ENCODE peak calls at places on chromosomes 12 and 14, in nine cellular contexts. D, J, M, T, A, N, S, Y and B are unnamed samples.

GRCh38 chr12:113348849-113349536 is 9.4 kb upstream of the PLBD2 start:
- DNase-seq in D (peak; percentile 48), J (no peak), M (no peak), T (no peak), A (no peak), N (peak; percentile 75), S (no peak), Y (no peak), B (no peak)

GRCh38 chr12:48038085-48038484 is 33.8 kb upstream of the COL2A1 start:
- DNase-seq in D (no peak), J (no peak), M (no peak), T (no peak), A (no peak), N (no peak), S (no peak), Y (no peak), B (no peak)

GRCh38 chr14:50340945-50341344 is 28.8 kb downstream of the DMAC2L start:
- DNase-seq in D (no peak), J (no peak), M (no peak), T (no peak), A (no peak), N (peak; percentile 33), S (no peak), Y (no peak), B (peak; percentile 44)

GRCh38 chr12:43309845-43310405 is 242.1 kb downstream of the ADAMTS20 start:
- DNase-seq in D (no peak), J (no peak), M (no peak), T (no peak), A (no peak), N (no peak), S (no peak), Y (no peak), B (no peak)

GRCh38 chr12:7915911-7916403 is 20.0 kb downstream of the SLC2A3 start:
- DNase-seq in D (no peak), J (no peak), M (no peak), T (no peak), A (no peak), N (peak; percentile 66), S (no peak), Y (no peak), B (no peak)

GRCh38 chr14:77044776-77045569 is 16.5 kb upstream of the IRF2BPL start:
- DNase-seq in D (peak; percentile 82), J (no peak), M (no peak), T (no peak), A (no peak), N (peak; percentile 59), S (no peak), Y (no peak), B (no peak)

GRCh38 chr12:105418232-105418631 is 87.7 kb downstream of the C12orf75 start:
- DNase-seq in D (no peak), J (no peak), M (no peak), T (no peak), A (no peak), N (peak; percentile 82), S (no peak), Y (no peak), B (no peak)

GRCh38 chr14:48967419-48967818 is 618.8 kb downstream of the RPS29 start:
- DNase-seq in D (no peak), J (no peak), M (no peak), T (no peak), A (no peak), N (no peak), S (no peak), Y (no peak), B (no peak)

GRCh38 chr12:50555471-50555885 is 50.7 kb downstream of the DIP2B start:
- DNase-seq in D (no peak), J (no peak), M (no peak), T (no peak), A (no peak), N (peak; percentile 68), S (no peak), Y (peak; percentile 34), B (no peak)

GRCh38 chr12:71449373-71450070 is 9.9 kb downstream of the LGR5 start:
- DNase-seq in D (no peak), J (no peak), M (no peak), T (no peak), A (no peak), N (no peak), S (no peak), Y (no peak), B (no peak)

GRCh38 chr12:12922191-12922616 is 29.8 kb downstream of the GPRC5D start:
- DNase-seq in D (no peak), J (no peak), M (no peak), T (no peak), A (no peak), N (no peak), S (peak; percentile 56), Y (no peak), B (no peak)

GRCh38 chr14:73180385-73180805 is 44.1 kb downstream of the PSEN1 start:
- DNase-seq in D (no peak), J (no peak), M (no peak), T (no peak), A (no peak), N (no peak), S (no peak), Y (no peak), B (no peak)

GRCh38 chr14:32560213-32560857 is 231.2 kb downstream of the AKAP6 start:
- DNase-seq in D (peak; percentile 40), J (peak; percentile 71), M (no peak), T (no peak), A (peak; percentile 41), N (peak; percentile 85), S (no peak), Y (peak; percentile 56), B (peak; percentile 50)

GRCh38 chr12:131438874-131439273 is 272.0 kb upstream of the SFSWAP start:
- DNase-seq in D (no peak), J (no peak), M (no peak), T (no peak), A (no peak), N (peak; percentile 62), S (no peak), Y (peak; percentile 58), B (no peak)

GRCh38 chr12:104573-105081 is 38.1 kb downstream of the IQSEC3 start:
- DNase-seq in D (no peak), J (peak; percentile 40), M (no peak), T (peak; percentile 42), A (no peak), N (no peak), S (no peak), Y (no peak), B (no peak)

GRCh38 chr14:79896009-79896408 is 315.3 kb downstream of the DIO2 start:
- DNase-seq in D (no peak), J (no peak), M (no peak), T (no peak), A (no peak), N (no peak), S (no peak), Y (no peak), B (no peak)

GRCh38 chr12:78002878-78003277 is 172.2 kb downstream of the NAV3 start:
- DNase-seq in D (no peak), J (no peak), M (no peak), T (no peak), A (no peak), N (no peak), S (no peak), Y (no peak), B (no peak)

GRCh38 chr12:104462931-104463339 is 6.2 kb downstream of the CHST11 start:
- DNase-seq in D (no peak), J (no peak), M (no peak), T (peak; percentile 69), A (no peak), N (no peak), S (no peak), Y (peak; percentile 62), B (no peak)

GRCh38 chr12:108847705-108848104 is 9.7 kb downstream of the SSH1 start:
- DNase-seq in D (no peak), J (no peak), M (no peak), T (no peak), A (no peak), N (no peak), S (no peak), Y (no peak), B (no peak)

GRCh38 chr12:47995976-47996375 is 8.3 kb downstream of the COL2A1 start:
- DNase-seq in D (no peak), J (peak; percentile 33), M (no peak), T (no peak), A (no peak), N (no peak), S (no peak), Y (no peak), B (no peak)

GRCh38 chr14:52733824-52734223 is 3.9 kb downstream of the STYX start:
- DNase-seq in D (no peak), J (no peak), M (no peak), T (no peak), A (no peak), N (peak; percentile 23), S (no peak), Y (peak; percentile 14), B (no peak)
- H3K4me1 ChIP-seq in D (peaks cover 7% of the 10 kb centered on the region), J (peaks cover 3% of the 10 kb centered on the region), M (peaks cover 27% of the 10 kb centered on the region), T (peaks cover 48% of the 10 kb centered on the region), A (peaks cover 41% of the 10 kb centered on the region), N (peaks cover 2% of the 10 kb centered on the region), S (peaks cover 9% of the 10 kb centered on the region), Y (peaks cover 8% of the 10 kb centered on the region), B (peaks cover 9% of the 10 kb centered on the region)

GRCh38 chr14:61493996-61494395 is 172.6 kb downstream of the PRKCH start:
- DNase-seq in D (no peak), J (no peak), M (no peak), T (no peak), A (no peak), N (no peak), S (no peak), Y (no peak), B (no peak)
- H3K4me1 ChIP-seq in D (peaks cover 5% of the 10 kb centered on the region), J (no peaks in the 10 kb centered on the region), M (peaks cover 47% of the 10 kb centered on the region), T (peaks cover 27% of the 10 kb centered on the region), A (peaks cover 38% of the 10 kb centered on the region), N (peaks cover 6% of the 10 kb centered on the region), S (peaks cover 22% of the 10 kb centered on the region), Y (peaks cover 7% of the 10 kb centered on the region), B (no peaks in the 10 kb centered on the region)

DNA sequence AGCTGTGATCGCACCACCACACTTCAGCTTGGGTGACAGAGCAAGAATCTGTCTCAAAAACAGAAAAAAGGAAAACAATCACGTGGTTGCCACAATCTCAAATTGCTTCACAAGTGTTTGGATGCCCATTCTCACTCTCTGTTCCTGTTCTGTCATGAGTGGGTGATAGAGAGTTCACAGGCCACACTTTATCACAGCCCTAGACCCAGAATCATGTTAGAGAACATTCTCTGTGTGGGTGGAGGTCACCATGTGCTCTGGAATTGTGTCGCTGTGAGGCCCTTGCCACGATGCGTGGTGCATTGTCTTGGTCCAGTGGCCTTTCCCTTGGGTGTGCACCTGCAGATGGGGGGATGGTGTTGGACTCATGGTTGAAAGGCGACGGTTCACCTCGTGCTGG is 91.7 kb downstream of the SLC24A4 start:
- DNase-seq in D (no peak), J (no peak), M (no peak), T (no peak), A (no peak), N (no peak), S (no peak), Y (no peak), B (no peak)
- H3K4me1 ChIP-seq in D (no peaks in the 10 kb centered on the region), J (no peaks in the 10 kb centered on the region), M (peaks cover 6% of the 10 kb centered on the region), T (no peaks in the 10 kb centered on the region), A (no peaks in the 10 kb centered on the region), N (no peaks in the 10 kb centered on the region), S (peaks cover 3% of the 10 kb centered on the region), Y (no peaks in the 10 kb centered on the region), B (no peaks in the 10 kb centered on the region)

DNA sequence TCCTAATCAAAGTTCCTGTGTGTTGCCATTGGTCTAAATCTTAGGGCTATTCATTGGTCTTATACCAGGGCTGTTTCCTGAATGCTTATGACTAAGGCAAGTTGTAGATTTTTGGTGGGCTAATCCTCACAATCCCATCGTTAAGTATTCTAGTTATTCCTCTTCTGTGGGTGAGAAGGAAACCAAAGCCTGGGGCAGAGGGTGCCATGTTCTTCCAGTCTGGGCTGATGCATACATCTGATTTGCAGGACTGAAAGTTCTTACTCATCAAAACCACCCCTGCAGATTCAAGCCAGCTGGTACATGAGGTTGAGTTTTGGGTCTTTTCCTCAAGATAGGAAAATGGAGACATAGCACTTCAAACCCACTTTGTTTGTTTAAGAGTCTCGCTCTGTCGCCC is 25.7 kb downstream of the PPP1CC start:
- DNase-seq in D (no peak), J (no peak), M (no peak), T (no peak), A (no peak), N (no peak), S (no peak), Y (no peak), B (no peak)
- H3K4me1 ChIP-seq in D (no peaks in the 10 kb centered on the region), J (no peaks in the 10 kb centered on the region), M (no peaks in the 10 kb centered on the region), T (no peaks in the 10 kb centered on the region), A (no peaks in the 10 kb centered on the region), N (no peaks in the 10 kb centered on the region), S (no peaks in the 10 kb centered on the region), Y (no peaks in the 10 kb centered on the region), B (no peaks in the 10 kb centered on the region)